ENCODE peak calls at places on chromosomes 1 and 21, in nine cellular contexts. One of them, this sample, is unnamed.

GRCh38 chr1:3690282-3691065 is 38.2 kb downstream of the TP73 start:
- DNase-seq in A549: no peak
- DNase-seq in endothelial cell: no peak
- DNase-seq in progenitor cell of endocrine pancreas: no peak
- DNase-seq in cardiac fibroblast: no peak
- DNase-seq in ovary: no peak
- DNase-seq in Calu3: no peak
- DNase-seq in NB4: no peak
- DNase-seq in GM12878: no peak
- DNase-seq in this sample: no peak

GRCh38 chr1:192600264-192600663 is 24.7 kb downstream of the RGS1 start:
- DNase-seq in A549: no peak
- DNase-seq in endothelial cell: no peak
- DNase-seq in progenitor cell of endocrine pancreas: no peak
- DNase-seq in cardiac fibroblast: no peak
- DNase-seq in ovary: no peak
- DNase-seq in Calu3: no peak
- DNase-seq in NB4: no peak
- DNase-seq in GM12878: no peak
- DNase-seq in this sample: no peak

GRCh38 chr1:173663159-173663558 is 6.5 kb downstream of the ANKRD45 start:
- DNase-seq in A549: no peak
- DNase-seq in endothelial cell: no peak
- DNase-seq in progenitor cell of endocrine pancreas: no peak
- DNase-seq in cardiac fibroblast: no peak
- DNase-seq in ovary: no peak
- DNase-seq in Calu3: no peak
- DNase-seq in NB4: peak
- DNase-seq in GM12878: no peak
- DNase-seq in this sample: no peak

GRCh38 chr1:228544021-228544850 is 57.1 kb downstream of the RNF187 start:
- DNase-seq in A549: no peak
- DNase-seq in endothelial cell: no peak
- DNase-seq in progenitor cell of endocrine pancreas: no peak
- DNase-seq in cardiac fibroblast: no peak
- DNase-seq in ovary: peak
- DNase-seq in Calu3: no peak
- DNase-seq in NB4: no peak
- DNase-seq in GM12878: no peak
- DNase-seq in this sample: no peak

GRCh38 chr1:34754878-34755637 is at the start of gene GJB5:
- DNase-seq in A549: no peak
- DNase-seq in endothelial cell: no peak
- DNase-seq in progenitor cell of endocrine pancreas: no peak
- DNase-seq in cardiac fibroblast: no peak
- DNase-seq in ovary: no peak
- DNase-seq in Calu3: peak
- DNase-seq in NB4: no peak
- DNase-seq in GM12878: no peak
- DNase-seq in this sample: no peak

GRCh38 chr1:115782571-115783281 is 14.2 kb upstream of the CASQ2 start:
- DNase-seq in A549: peak
- DNase-seq in endothelial cell: no peak
- DNase-seq in progenitor cell of endocrine pancreas: no peak
- DNase-seq in cardiac fibroblast: peak
- DNase-seq in ovary: no peak
- DNase-seq in Calu3: peak
- DNase-seq in NB4: no peak
- DNase-seq in GM12878: no peak
- DNase-seq in this sample: no peak

GRCh38 chr21:43304621-43305335 is 122.2 kb downstream of the SIK1 start:
- DNase-seq in A549: no peak
- DNase-seq in endothelial cell: no peak
- DNase-seq in progenitor cell of endocrine pancreas: no peak
- DNase-seq in cardiac fibroblast: no peak
- DNase-seq in ovary: no peak
- DNase-seq in Calu3: no peak
- DNase-seq in NB4: no peak
- DNase-seq in GM12878: no peak
- DNase-seq in this sample: no peak

GRCh38 chr1:85019989-85020388 is 23.1 kb upstream of the MCOLN2 start:
- DNase-seq in A549: no peak
- DNase-seq in endothelial cell: no peak
- DNase-seq in progenitor cell of endocrine pancreas: no peak
- DNase-seq in cardiac fibroblast: no peak
- DNase-seq in ovary: no peak
- DNase-seq in Calu3: no peak
- DNase-seq in NB4: no peak
- DNase-seq in GM12878: no peak
- DNase-seq in this sample: no peak

GRCh38 chr1:212916395-212917133 is 33.8 kb upstream of the VASH2 start:
- DNase-seq in A549: no peak
- DNase-seq in endothelial cell: peak
- DNase-seq in progenitor cell of endocrine pancreas: no peak
- DNase-seq in cardiac fibroblast: peak
- DNase-seq in ovary: no peak
- DNase-seq in Calu3: no peak
- DNase-seq in NB4: peak
- DNase-seq in GM12878: no peak
- DNase-seq in this sample: no peak

GRCh38 chr1:198970919-198971318 is 332.1 kb downstream of the PTPRC start:
- DNase-seq in A549: peak
- DNase-seq in endothelial cell: no peak
- DNase-seq in progenitor cell of endocrine pancreas: no peak
- DNase-seq in cardiac fibroblast: peak
- DNase-seq in ovary: no peak
- DNase-seq in Calu3: no peak
- DNase-seq in NB4: peak
- DNase-seq in GM12878: no peak
- DNase-seq in this sample: no peak

GRCh38 chr1:187621961-187622360 is 793.2 kb downstream of the PLA2G4A start:
- DNase-seq in A549: no peak
- DNase-seq in endothelial cell: no peak
- DNase-seq in progenitor cell of endocrine pancreas: no peak
- DNase-seq in cardiac fibroblast: no peak
- DNase-seq in ovary: no peak
- DNase-seq in Calu3: no peak
- DNase-seq in NB4: peak
- DNase-seq in GM12878: peak
- DNase-seq in this sample: no peak

GRCh38 chr1:43841511-43841910 is 92.1 kb upstream of the ARTN start:
- DNase-seq in A549: no peak
- DNase-seq in endothelial cell: no peak
- DNase-seq in progenitor cell of endocrine pancreas: no peak
- DNase-seq in cardiac fibroblast: no peak
- DNase-seq in ovary: no peak
- DNase-seq in Calu3: no peak
- DNase-seq in NB4: no peak
- DNase-seq in GM12878: no peak
- DNase-seq in this sample: no peak

GRCh38 chr1:30101477-30102227 is 621.7 kb downstream of the MATN1 start:
- DNase-seq in A549: no peak
- DNase-seq in endothelial cell: no peak
- DNase-seq in progenitor cell of endocrine pancreas: no peak
- DNase-seq in cardiac fibroblast: no peak
- DNase-seq in ovary: no peak
- DNase-seq in Calu3: peak
- DNase-seq in NB4: no peak
- DNase-seq in GM12878: no peak
- DNase-seq in this sample: no peak

GRCh38 chr1:2523191-2523890 is 3.1 kb downstream of the PANK4 start:
- DNase-seq in A549: no peak
- DNase-seq in endothelial cell: no peak
- DNase-seq in progenitor cell of endocrine pancreas: no peak
- DNase-seq in cardiac fibroblast: no peak
- DNase-seq in ovary: no peak
- DNase-seq in Calu3: no peak
- DNase-seq in NB4: no peak
- DNase-seq in GM12878: no peak
- DNase-seq in this sample: no peak

GRCh38 chr1:156053770-156054499 is at the start of gene UBQLN4:
- DNase-seq in A549: peak
- DNase-seq in endothelial cell: peak
- DNase-seq in progenitor cell of endocrine pancreas: peak
- DNase-seq in cardiac fibroblast: peak
- DNase-seq in ovary: peak
- DNase-seq in Calu3: peak
- DNase-seq in NB4: peak
- DNase-seq in GM12878: no peak
- DNase-seq in this sample: no peak

GRCh38 chr1:17955302-17956285 is 152.0 kb upstream of the IGSF21 start:
- DNase-seq in A549: no peak
- DNase-seq in endothelial cell: no peak
- DNase-seq in progenitor cell of endocrine pancreas: no peak
- DNase-seq in cardiac fibroblast: no peak
- DNase-seq in ovary: no peak
- DNase-seq in Calu3: no peak
- DNase-seq in NB4: peak
- DNase-seq in GM12878: no peak
- DNase-seq in this sample: no peak

GRCh38 chr1:2137257-2138121 is 57.1 kb downstream of the FAAP20 start:
- DNase-seq in A549: no peak
- DNase-seq in endothelial cell: no peak
- DNase-seq in progenitor cell of endocrine pancreas: no peak
- DNase-seq in cardiac fibroblast: no peak
- DNase-seq in ovary: no peak
- DNase-seq in Calu3: no peak
- DNase-seq in NB4: no peak
- DNase-seq in GM12878: no peak
- DNase-seq in this sample: no peak

GRCh38 chr1:53295746-53296722 is 31.8 kb downstream of the LRP8 start:
- DNase-seq in A549: no peak
- DNase-seq in endothelial cell: no peak
- DNase-seq in progenitor cell of endocrine pancreas: no peak
- DNase-seq in cardiac fibroblast: no peak
- DNase-seq in ovary: no peak
- DNase-seq in Calu3: no peak
- DNase-seq in NB4: no peak
- DNase-seq in GM12878: peak
- DNase-seq in this sample: no peak

GRCh38 chr1:219067350-219067712 is 106.3 kb upstream of the LYPLAL1 start:
- DNase-seq in A549: no peak
- DNase-seq in endothelial cell: no peak
- DNase-seq in progenitor cell of endocrine pancreas: no peak
- DNase-seq in cardiac fibroblast: no peak
- DNase-seq in ovary: no peak
- DNase-seq in Calu3: no peak
- DNase-seq in NB4: no peak
- DNase-seq in GM12878: no peak
- DNase-seq in this sample: no peak
- TF ChIP-seq CTCF in A549: peak
- TF ChIP-seq CTCF in endothelial cell: no peak
- TF ChIP-seq CTCF in progenitor cell of endocrine pancreas: no peak
- TF ChIP-seq CTCF in cardiac fibroblast: no peak
- TF ChIP-seq CTCF in ovary: no peak
- TF ChIP-seq CTCF in Calu3: peak
- TF ChIP-seq CTCF in NB4: no peak
- TF ChIP-seq CTCF in GM12878: no peak
- TF ChIP-seq CTCF in this sample: no peak

DNA sequence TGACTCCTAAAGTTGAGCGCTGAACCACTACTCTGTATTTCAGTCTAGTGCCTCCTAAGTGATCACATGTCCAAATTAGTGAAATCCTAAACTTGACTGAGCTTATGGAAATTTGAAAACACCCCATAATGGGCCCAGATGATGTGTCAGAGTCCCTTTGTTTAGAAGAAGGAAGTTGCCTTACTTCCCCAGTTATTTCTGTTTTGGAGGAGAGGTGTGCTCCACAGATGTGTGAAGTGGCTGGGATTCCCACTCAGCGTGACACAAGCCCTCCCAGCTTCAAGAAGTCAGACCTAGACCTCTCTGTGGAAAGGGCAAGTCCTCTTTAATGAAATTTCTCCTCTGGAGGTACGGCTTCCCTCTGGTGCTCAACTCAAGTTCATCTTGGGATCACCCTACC is 188.8 kb downstream of the TTLL7 start:
- DNase-seq in A549: no peak
- DNase-seq in endothelial cell: no peak
- DNase-seq in progenitor cell of endocrine pancreas: no peak
- DNase-seq in cardiac fibroblast: no peak
- DNase-seq in ovary: no peak
- DNase-seq in Calu3: no peak
- DNase-seq in NB4: no peak
- DNase-seq in GM12878: no peak
- DNase-seq in this sample: no peak
- TF ChIP-seq CTCF in A549: no peak
- TF ChIP-seq CTCF in endothelial cell: no peak
- TF ChIP-seq CTCF in progenitor cell of endocrine pancreas: no peak
- TF ChIP-seq CTCF in cardiac fibroblast: no peak
- TF ChIP-seq CTCF in ovary: no peak
- TF ChIP-seq CTCF in Calu3: no peak
- TF ChIP-seq CTCF in NB4: no peak
- TF ChIP-seq CTCF in GM12878: no peak
- TF ChIP-seq CTCF in this sample: no peak

GRCh38 chr1:154862927-154863701 is 7.0 kb downstream of the KCNN3 start:
- DNase-seq in A549: no peak
- DNase-seq in endothelial cell: no peak
- DNase-seq in progenitor cell of endocrine pancreas: no peak
- DNase-seq in cardiac fibroblast: no peak
- DNase-seq in ovary: no peak
- DNase-seq in Calu3: no peak
- DNase-seq in NB4: no peak
- DNase-seq in GM12878: no peak
- DNase-seq in this sample: no peak

GRCh38 chr1:154864189-154864985 is 5.7 kb downstream of the KCNN3 start:
- DNase-seq in A549: no peak
- DNase-seq in endothelial cell: no peak
- DNase-seq in progenitor cell of endocrine pancreas: no peak
- DNase-seq in cardiac fibroblast: no peak
- DNase-seq in ovary: no peak
- DNase-seq in Calu3: no peak
- DNase-seq in NB4: no peak
- DNase-seq in GM12878: no peak
- DNase-seq in this sample: no peak

GRCh38 chr1:154865442-154866256 is 4.4 kb downstream of the KCNN3 start:
- DNase-seq in A549: no peak
- DNase-seq in endothelial cell: no peak
- DNase-seq in progenitor cell of endocrine pancreas: no peak
- DNase-seq in cardiac fibroblast: no peak
- DNase-seq in ovary: no peak
- DNase-seq in Calu3: no peak
- DNase-seq in NB4: peak
- DNase-seq in GM12878: no peak
- DNase-seq in this sample: no peak

GRCh38 chr1:154861607-154862094 is 8.4 kb downstream of the KCNN3 start:
- DNase-seq in A549: no peak
- DNase-seq in endothelial cell: no peak
- DNase-seq in progenitor cell of endocrine pancreas: no peak
- DNase-seq in cardiac fibroblast: peak
- DNase-seq in ovary: no peak
- DNase-seq in Calu3: no peak
- DNase-seq in NB4: no peak
- DNase-seq in GM12878: no peak
- DNase-seq in this sample: no peak

GRCh38 chr1:154863702-154864174 is 6.3 kb downstream of the KCNN3 start:
- DNase-seq in A549: peak
- DNase-seq in endothelial cell: peak
- DNase-seq in progenitor cell of endocrine pancreas: no peak
- DNase-seq in cardiac fibroblast: peak
- DNase-seq in ovary: no peak
- DNase-seq in Calu3: peak
- DNase-seq in NB4: peak
- DNase-seq in GM12878: peak
- DNase-seq in this sample: no peak
- TF ChIP-seq CTCF in A549: peak
- TF ChIP-seq CTCF in endothelial cell: peak
- TF ChIP-seq CTCF in progenitor cell of endocrine pancreas: peak
- TF ChIP-seq CTCF in cardiac fibroblast: peak
- TF ChIP-seq CTCF in ovary: no peak
- TF ChIP-seq CTCF in Calu3: peak
- TF ChIP-seq CTCF in NB4: peak
- TF ChIP-seq CTCF in GM12878: peak
- TF ChIP-seq CTCF in this sample: no peak

GRCh38 chr1:114093624-114094302 is 59.9 kb downstream of the SYT6 start:
- DNase-seq in A549: peak
- DNase-seq in endothelial cell: no peak
- DNase-seq in progenitor cell of endocrine pancreas: no peak
- DNase-seq in cardiac fibroblast: peak
- DNase-seq in ovary: no peak
- DNase-seq in Calu3: no peak
- DNase-seq in NB4: peak
- DNase-seq in GM12878: no peak
- DNase-seq in this sample: no peak
- TF ChIP-seq CTCF in A549: no peak
- TF ChIP-seq CTCF in endothelial cell: no peak
- TF ChIP-seq CTCF in progenitor cell of endocrine pancreas: no peak
- TF ChIP-seq CTCF in cardiac fibroblast: no peak
- TF ChIP-seq CTCF in ovary: no peak
- TF ChIP-seq CTCF in Calu3: no peak
- TF ChIP-seq CTCF in NB4: no peak
- TF ChIP-seq CTCF in GM12878: no peak
- TF ChIP-seq CTCF in this sample: no peak

This sample was measured in omental fat pad.